ENCODE peak calls at places on chromosomes 3 and 15, in five cellular contexts. One of them, this sample, is unnamed.

GRCh38 chr3:52682016-52682415 is 3.7 kb downstream of the PBRM1 start:
- DNase-seq in AG04450: no peak
- DNase-seq in pancreas: no peak
- DNase-seq in neural progenitor cell: peak; percentile 27
- DNase-seq in CD4-positive, CD25-positive, alpha-beta regulatory T cell: no peak
- DNase-seq in this sample: no peak

GRCh38 chr15:66896611-66897010 is 168.8 kb upstream of the SMAD3 start:
- DNase-seq in AG04450: no peak
- DNase-seq in pancreas: peak; percentile 11
- DNase-seq in neural progenitor cell: no peak
- DNase-seq in CD4-positive, CD25-positive, alpha-beta regulatory T cell: no peak
- DNase-seq in this sample: no peak

GRCh38 chr3:31777092-31777491 is 204.0 kb downstream of the OSBPL10 start:
- DNase-seq in AG04450: no peak
- DNase-seq in pancreas: no peak
- DNase-seq in neural progenitor cell: no peak
- DNase-seq in CD4-positive, CD25-positive, alpha-beta regulatory T cell: no peak
- DNase-seq in this sample: no peak

GRCh38 chr3:39443530-39443929 is 23.9 kb upstream of the MOBP start:
- DNase-seq in AG04450: no peak
- DNase-seq in pancreas: no peak
- DNase-seq in neural progenitor cell: no peak
- DNase-seq in CD4-positive, CD25-positive, alpha-beta regulatory T cell: no peak
- DNase-seq in this sample: no peak

GRCh38 chr3:27679691-27680090 is 42.4 kb downstream of the EOMES start:
- DNase-seq in AG04450: no peak
- DNase-seq in pancreas: no peak
- DNase-seq in neural progenitor cell: no peak
- DNase-seq in CD4-positive, CD25-positive, alpha-beta regulatory T cell: no peak
- DNase-seq in this sample: no peak

GRCh38 chr3:42402394-42403100 is 7.9 kb downstream of the LYZL4 start:
- DNase-seq in AG04450: no peak
- DNase-seq in pancreas: no peak
- DNase-seq in neural progenitor cell: no peak
- DNase-seq in CD4-positive, CD25-positive, alpha-beta regulatory T cell: no peak
- DNase-seq in this sample: no peak

GRCh38 chr3:138394156-138394555 is 40.3 kb upstream of the ESYT3 start:
- DNase-seq in AG04450: no peak
- DNase-seq in pancreas: no peak
- DNase-seq in neural progenitor cell: no peak
- DNase-seq in CD4-positive, CD25-positive, alpha-beta regulatory T cell: no peak
- DNase-seq in this sample: no peak

GRCh38 chr3:54046677-54047214 is 75.6 kb upstream of the CACNA2D3 start:
- DNase-seq in AG04450: no peak
- DNase-seq in pancreas: no peak
- DNase-seq in neural progenitor cell: no peak
- DNase-seq in CD4-positive, CD25-positive, alpha-beta regulatory T cell: no peak
- DNase-seq in this sample: no peak

GRCh38 chr15:28020644-28021043 is 78.5 kb downstream of the OCA2 start:
- DNase-seq in AG04450: no peak
- DNase-seq in pancreas: no peak
- DNase-seq in neural progenitor cell: no peak
- DNase-seq in CD4-positive, CD25-positive, alpha-beta regulatory T cell: no peak
- DNase-seq in this sample: no peak

GRCh38 chr3:9007213-9007612 is 43.9 kb upstream of the RAD18 start:
- DNase-seq in AG04450: no peak
- DNase-seq in pancreas: no peak
- DNase-seq in neural progenitor cell: no peak
- DNase-seq in CD4-positive, CD25-positive, alpha-beta regulatory T cell: no peak
- DNase-seq in this sample: no peak

GRCh38 chr3:159948423-159949140 is 40.1 kb upstream of the IL12A start:
- DNase-seq in AG04450: no peak
- DNase-seq in pancreas: no peak
- DNase-seq in neural progenitor cell: no peak
- DNase-seq in CD4-positive, CD25-positive, alpha-beta regulatory T cell: no peak
- DNase-seq in this sample: no peak

GRCh38 chr3:149186219-149186618 is 35.4 kb downstream of the CP start:
- DNase-seq in AG04450: no peak
- DNase-seq in pancreas: no peak
- DNase-seq in neural progenitor cell: no peak
- DNase-seq in CD4-positive, CD25-positive, alpha-beta regulatory T cell: no peak
- DNase-seq in this sample: no peak

GRCh38 chr3:182793663-182794454 is 555 bp downstream of the ATP11B start:
- DNase-seq in AG04450: no peak
- DNase-seq in pancreas: peak; percentile 83
- DNase-seq in neural progenitor cell: peak; percentile 71
- DNase-seq in CD4-positive, CD25-positive, alpha-beta regulatory T cell: peak; percentile 58
- DNase-seq in this sample: peak; percentile 20

GRCh38 chr3:59605318-59605717 is 555.5 kb upstream of the CFAP20DC start:
- DNase-seq in AG04450: no peak
- DNase-seq in pancreas: no peak
- DNase-seq in neural progenitor cell: no peak
- DNase-seq in CD4-positive, CD25-positive, alpha-beta regulatory T cell: no peak
- DNase-seq in this sample: no peak

GRCh38 chr3:181901626-181902025 is 189.9 kb downstream of the SOX2 start:
- DNase-seq in AG04450: no peak
- DNase-seq in pancreas: no peak
- DNase-seq in neural progenitor cell: no peak
- DNase-seq in CD4-positive, CD25-positive, alpha-beta regulatory T cell: no peak
- DNase-seq in this sample: no peak

GRCh38 chr3:13274125-13274873 is 145.8 kb downstream of the NUP210 start:
- DNase-seq in AG04450: no peak
- DNase-seq in pancreas: peak; percentile 43
- DNase-seq in neural progenitor cell: no peak
- DNase-seq in CD4-positive, CD25-positive, alpha-beta regulatory T cell: no peak
- DNase-seq in this sample: no peak

GRCh38 chr3:155516439-155516838 is 223.0 kb upstream of the STRIT1 start:
- DNase-seq in AG04450: no peak
- DNase-seq in pancreas: no peak
- DNase-seq in neural progenitor cell: no peak
- DNase-seq in CD4-positive, CD25-positive, alpha-beta regulatory T cell: no peak
- DNase-seq in this sample: no peak

GRCh38 chr3:184050217-184050847 is 2.5 kb upstream of the HTR3C start:
- DNase-seq in AG04450: no peak
- DNase-seq in pancreas: no peak
- DNase-seq in neural progenitor cell: no peak
- DNase-seq in CD4-positive, CD25-positive, alpha-beta regulatory T cell: no peak
- DNase-seq in this sample: no peak

GRCh38 chr15:56869573-56869972 is 48.9 kb upstream of the TCF12 start:
- DNase-seq in AG04450: no peak
- DNase-seq in pancreas: no peak
- DNase-seq in neural progenitor cell: peak; percentile 57
- DNase-seq in CD4-positive, CD25-positive, alpha-beta regulatory T cell: no peak
- DNase-seq in this sample: peak; percentile 23

GRCh38 chr3:24763421-24763820 is 268.8 kb upstream of the THRB start:
- DNase-seq in AG04450: no peak
- DNase-seq in pancreas: no peak
- DNase-seq in neural progenitor cell: no peak
- DNase-seq in CD4-positive, CD25-positive, alpha-beta regulatory T cell: no peak
- DNase-seq in this sample: no peak

GRCh38 chr15:85354432-85354831 is 26.0 kb upstream of the AKAP13 start:
- DNase-seq in AG04450: no peak
- DNase-seq in pancreas: no peak
- DNase-seq in neural progenitor cell: no peak
- DNase-seq in CD4-positive, CD25-positive, alpha-beta regulatory T cell: no peak
- DNase-seq in this sample: no peak

GRCh38 chr3:188396900-188397299 is 242.9 kb downstream of the LPP start:
- DNase-seq in AG04450: no peak
- DNase-seq in pancreas: no peak
- DNase-seq in neural progenitor cell: no peak
- DNase-seq in CD4-positive, CD25-positive, alpha-beta regulatory T cell: no peak
- DNase-seq in this sample: no peak
- H3K27ac ChIP-seq in AG04450: no peak overlapping the region
- H3K27ac ChIP-seq in pancreas: peak overlapping the region; percentile 57
- H3K27ac ChIP-seq in neural progenitor cell: no peak overlapping the region
- H3K27ac ChIP-seq in CD4-positive, CD25-positive, alpha-beta regulatory T cell: no peak overlapping the region
- H3K27ac ChIP-seq in this sample: no peak overlapping the region

GRCh38 chr15:65085207-65085753 is 8.7 kb downstream of the KBTBD13 start:
- DNase-seq in AG04450: no peak
- DNase-seq in pancreas: no peak
- DNase-seq in neural progenitor cell: no peak
- DNase-seq in CD4-positive, CD25-positive, alpha-beta regulatory T cell: no peak
- DNase-seq in this sample: no peak
- H3K27ac ChIP-seq in AG04450: no peak overlapping the region
- H3K27ac ChIP-seq in pancreas: no peak overlapping the region
- H3K27ac ChIP-seq in neural progenitor cell: no peak overlapping the region
- H3K27ac ChIP-seq in CD4-positive, CD25-positive, alpha-beta regulatory T cell: no peak overlapping the region
- H3K27ac ChIP-seq in this sample: no peak overlapping the region

GRCh38 chr3:71559578-71560162 is 23.9 kb downstream of the FOXP1 start:
- DNase-seq in AG04450: no peak
- DNase-seq in pancreas: no peak
- DNase-seq in neural progenitor cell: no peak
- DNase-seq in CD4-positive, CD25-positive, alpha-beta regulatory T cell: no peak
- DNase-seq in this sample: no peak
- H3K27ac ChIP-seq in AG04450: no peak overlapping the region
- H3K27ac ChIP-seq in pancreas: no peak overlapping the region
- H3K27ac ChIP-seq in neural progenitor cell: no peak overlapping the region
- H3K27ac ChIP-seq in CD4-positive, CD25-positive, alpha-beta regulatory T cell: no peak overlapping the region
- H3K27ac ChIP-seq in this sample: no peak overlapping the region

GRCh38 chr15:63923993-63924950 is 90.5 kb upstream of the HERC1 start:
- DNase-seq in AG04450: no peak
- DNase-seq in pancreas: no peak
- DNase-seq in neural progenitor cell: no peak
- DNase-seq in CD4-positive, CD25-positive, alpha-beta regulatory T cell: no peak
- DNase-seq in this sample: no peak
- H3K27ac ChIP-seq in AG04450: no peak overlapping the region
- H3K27ac ChIP-seq in pancreas: no peak overlapping the region
- H3K27ac ChIP-seq in neural progenitor cell: no peak overlapping the region
- H3K27ac ChIP-seq in CD4-positive, CD25-positive, alpha-beta regulatory T cell: no peak overlapping the region
- H3K27ac ChIP-seq in this sample: no peak overlapping the region

GRCh38 chr3:143851331-143852017 is 3.2 kb upstream of the SLC9A9 start:
- DNase-seq in AG04450: no peak
- DNase-seq in pancreas: no peak
- DNase-seq in neural progenitor cell: no peak
- DNase-seq in CD4-positive, CD25-positive, alpha-beta regulatory T cell: no peak
- DNase-seq in this sample: no peak

GRCh38 chr3:143850877-143851276 is 2.6 kb upstream of the SLC9A9 start:
- DNase-seq in AG04450: no peak
- DNase-seq in pancreas: no peak
- DNase-seq in neural progenitor cell: no peak
- DNase-seq in CD4-positive, CD25-positive, alpha-beta regulatory T cell: no peak
- DNase-seq in this sample: no peak

GRCh38 chr3:143849854-143850549 is 1.7 kb upstream of the SLC9A9 start:
- DNase-seq in AG04450: peak; percentile 73
- DNase-seq in pancreas: no peak
- DNase-seq in neural progenitor cell: no peak
- DNase-seq in CD4-positive, CD25-positive, alpha-beta regulatory T cell: no peak
- DNase-seq in this sample: no peak

GRCh38 chr3:143848707-143849106 is 439 bp upstream of the SLC9A9 start:
- DNase-seq in AG04450: no peak
- DNase-seq in pancreas: no peak
- DNase-seq in neural progenitor cell: no peak
- DNase-seq in CD4-positive, CD25-positive, alpha-beta regulatory T cell: no peak
- DNase-seq in this sample: no peak

GRCh38 chr3:143847787-143848631 is at the start of gene SLC9A9:
- DNase-seq in AG04450: peak; percentile 30
- DNase-seq in pancreas: no peak
- DNase-seq in neural progenitor cell: peak; percentile 37
- DNase-seq in CD4-positive, CD25-positive, alpha-beta regulatory T cell: peak; percentile 53
- DNase-seq in this sample: no peak
- H3K27ac ChIP-seq in AG04450: no peak within 1 kb of the TSS
- H3K27ac ChIP-seq in pancreas: no peak within 1 kb of the TSS
- H3K27ac ChIP-seq in neural progenitor cell: no peak within 1 kb of the TSS
- H3K27ac ChIP-seq in CD4-positive, CD25-positive, alpha-beta regulatory T cell: peak within 1 kb of the TSS; percentile 73
- H3K27ac ChIP-seq in this sample: peak within 1 kb of the TSS; percentile 52

DNA sequence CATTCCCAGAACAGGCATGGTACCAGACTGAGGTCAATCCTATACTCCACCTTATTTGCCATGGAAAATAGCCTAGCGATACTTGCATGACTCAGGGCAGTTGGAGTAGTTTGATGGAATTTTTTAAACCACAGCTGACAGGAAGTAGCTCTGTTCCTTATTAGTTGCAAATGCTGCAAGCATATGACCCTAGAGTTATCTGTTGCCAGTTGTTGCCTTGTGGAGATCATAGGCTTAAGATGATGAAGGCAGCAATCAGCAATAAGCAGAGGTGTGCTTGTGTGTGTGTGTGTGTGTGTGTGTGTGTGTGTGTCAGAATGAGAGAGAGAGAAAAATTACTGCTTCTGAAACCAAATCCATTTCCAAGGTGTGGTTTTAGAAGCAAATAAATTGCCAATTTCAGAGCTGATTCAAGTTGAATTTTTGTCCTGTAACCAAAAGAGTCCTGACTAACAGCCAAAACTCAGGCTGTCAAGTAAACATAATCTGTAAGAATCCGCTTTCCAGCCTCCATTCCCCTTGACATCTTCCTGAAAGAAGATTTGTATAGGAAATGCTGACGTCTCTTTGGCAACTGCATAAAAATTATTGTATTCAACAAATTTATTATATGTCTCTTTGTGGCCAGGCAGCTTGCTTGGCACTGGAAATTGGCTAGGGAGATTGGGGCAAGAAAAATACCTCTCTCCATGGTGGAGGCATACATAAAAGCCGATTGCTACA is 141.2 kb downstream of the SERPINI1 start:
- DNase-seq in AG04450: peak; percentile 30
- DNase-seq in pancreas: no peak
- DNase-seq in neural progenitor cell: no peak
- DNase-seq in CD4-positive, CD25-positive, alpha-beta regulatory T cell: no peak
- DNase-seq in this sample: no peak
- H3K27ac ChIP-seq in AG04450: no peak overlapping the region
- H3K27ac ChIP-seq in pancreas: no peak overlapping the region
- H3K27ac ChIP-seq in neural progenitor cell: no peak overlapping the region
- H3K27ac ChIP-seq in CD4-positive, CD25-positive, alpha-beta regulatory T cell: no peak overlapping the region
- H3K27ac ChIP-seq in this sample: peak overlapping the region; percentile 31

GRCh38 chr15:77440378-77440999 is 19.8 kb downstream of the HMG20A start:
- DNase-seq in AG04450: no peak
- DNase-seq in pancreas: no peak
- DNase-seq in neural progenitor cell: no peak
- DNase-seq in CD4-positive, CD25-positive, alpha-beta regulatory T cell: no peak
- DNase-seq in this sample: no peak
- H3K27ac ChIP-seq in AG04450: no peak overlapping the region
- H3K27ac ChIP-seq in pancreas: no peak overlapping the region
- H3K27ac ChIP-seq in neural progenitor cell: no peak overlapping the region
- H3K27ac ChIP-seq in CD4-positive, CD25-positive, alpha-beta regulatory T cell: no peak overlapping the region
- H3K27ac ChIP-seq in this sample: no peak overlapping the region

GRCh38 chr3:5192568-5193319 is 5.2 kb downstream of the EDEM1 start:
- DNase-seq in AG04450: no peak
- DNase-seq in pancreas: no peak
- DNase-seq in neural progenitor cell: no peak
- DNase-seq in CD4-positive, CD25-positive, alpha-beta regulatory T cell: no peak
- DNase-seq in this sample: no peak
- H3K27ac ChIP-seq in AG04450: no peak overlapping the region
- H3K27ac ChIP-seq in pancreas: no peak overlapping the region
- H3K27ac ChIP-seq in neural progenitor cell: no peak overlapping the region
- H3K27ac ChIP-seq in CD4-positive, CD25-positive, alpha-beta regulatory T cell: peak overlapping the region; percentile 94
- H3K27ac ChIP-seq in this sample: no peak overlapping the region